ENCODE peak calls at places on chromosome 18, in six cellular contexts. Y is activated naive CD4-positive, alpha-beta T cell treated with Interleukin-2 at 50 U/mL for 16 hours; W is pons; X is activated CD4-positive, alpha-beta T cell treated with anti-CD3 and anti-CD28 coated beads for 1 hour; V is M059J; N is Calu3. A is an unnamed sample.

GRCh38 chr18:54734059-54734458 is 94.2 kb upstream of the RAB27B start:
- DNase-seq in V (peak), X (no peak), W (peak), Y (no peak), N (peak), A (no peak)

GRCh38 chr18:21241224-21242131 is 554 bp upstream of the GREB1L start:
- DNase-seq in V (peak), X (no peak), W (no peak), N (peak), Y (no peak), A (no peak)

GRCh38 chr18:34658101-34658500 is 52.0 kb upstream of the DTNA start:
- DNase-seq in X (no peak), W (no peak), Y (no peak), N (no peak), V (no peak), A (no peak)

GRCh38 chr18:67654101-67654500 is 137.6 kb upstream of the DSEL start:
- DNase-seq in Y (no peak), N (no peak), W (no peak), X (no peak), V (no peak), A (no peak)

GRCh38 chr18:40904295-40904694 is 1050.7 kb upstream of the PIK3C3 start:
- DNase-seq in V (peak), X (no peak), W (peak), N (no peak), Y (no peak), A (no peak)

GRCh38 chr18:43271593-43272432 is 5.5 kb downstream of the SYT4 start:
- DNase-seq in N (peak), Y (no peak), V (peak), W (peak), X (no peak), A (no peak)

GRCh38 chr18:35504996-35505395 is 7.2 kb upstream of the INO80C start:
- DNase-seq in X (no peak), Y (no peak), V (no peak), W (no peak), N (no peak), A (no peak)

GRCh38 chr18:37393945-37394609 is 171.5 kb downstream of the CELF4 start:
- DNase-seq in N (peak), V (peak), W (peak), X (no peak), Y (no peak), A (no peak)

GRCh38 chr18:13437801-13438506 is 219.4 kb downstream of the LDLRAD4 start:
- DNase-seq in V (no peak), N (no peak), W (no peak), X (peak), Y (peak), A (no peak)

GRCh38 chr18:47317824-47318508 is 66.5 kb upstream of the SKOR2 start:
- DNase-seq in N (no peak), W (no peak), X (no peak), Y (no peak), V (no peak), A (no peak)

GRCh38 chr18:76476665-76477561 is 18.1 kb downstream of the ZNF516 start:
- DNase-seq in X (no peak), V (peak), Y (no peak), N (peak), W (no peak), A (no peak)

GRCh38 chr18:57333941-57334340 is 18.4 kb upstream of the ST8SIA3 start:
- DNase-seq in V (no peak), W (no peak), X (no peak), Y (no peak), N (no peak), A (no peak)

GRCh38 chr18:79463424-79463960 is 67.8 kb downstream of the NFATC1 start:
- DNase-seq in X (no peak), Y (no peak), N (no peak), V (no peak), W (no peak), A (no peak)

GRCh38 chr18:55317832-55318231 is 270.2 kb downstream of the TCF4 start:
- DNase-seq in W (no peak), N (no peak), Y (no peak), V (peak), X (no peak), A (no peak)

GRCh38 chr18:74734013-74734444 is 136.4 kb downstream of the ZNF407 start:
- DNase-seq in N (no peak), W (no peak), V (no peak), X (no peak), Y (no peak), A (no peak)

GRCh38 chr18:64807560-64807959 is 658.7 kb upstream of the LINC00305 start:
- DNase-seq in X (no peak), N (no peak), Y (no peak), W (peak), V (no peak), A (no peak)

GRCh38 chr18:49258938-49259337 is 201.5 kb downstream of the DYM start:
- DNase-seq in X (no peak), N (no peak), V (no peak), Y (no peak), W (no peak), A (no peak)

GRCh38 chr18:70359071-70359470 is 70.2 kb downstream of the SOCS6 start:
- DNase-seq in W (no peak), V (peak), X (no peak), N (no peak), Y (no peak), A (no peak)

GRCh38 chr18:29164020-29164706 is 987.2 kb upstream of the CDH2 start:
- DNase-seq in X (no peak), Y (no peak), N (no peak), W (no peak), V (peak), A (no peak)

GRCh38 chr18:46719388-46719787 is 37.5 kb downstream of the ST8SIA5 start:
- DNase-seq in Y (no peak), W (no peak), V (no peak), N (no peak), X (no peak), A (no peak)

GRCh38 chr18:62897153-62897552 is 181.8 kb downstream of the PHLPP1 start:
- DNase-seq in X (no peak), Y (no peak), W (no peak), V (peak), N (no peak), A (no peak)

GRCh38 chr18:63707816-63708215 is 5.1 kb downstream of the SERPINB11 start:
- DNase-seq in N (no peak), V (peak), Y (no peak), X (no peak), W (no peak), A (no peak)

GRCh38 chr18:58674159-58674558 is 2.9 kb downstream of the MALT1 start:
- DNase-seq in W (no peak), V (no peak), N (no peak), Y (no peak), X (no peak), A (no peak)

GRCh38 chr18:79742076-79742475 is 55.7 kb upstream of the KCNG2 start:
- DNase-seq in Y (no peak), N (no peak), W (no peak), X (no peak), V (no peak), A (no peak)

GRCh38 chr18:69935319-69936190 is 12.1 kb downstream of the CD226 start:
- DNase-seq in Y (peak), X (peak), W (no peak), V (no peak), N (no peak), A (peak)

GRCh38 chr18:49561377-49562193 is at the start of gene LIPG:
- DNase-seq in Y (peak), W (peak), N (peak), X (no peak), V (peak), A (peak)

A was measured in natural killer cell.